ENCODE peak calls at places on chromosomes 7 and 10, in four cellular contexts. T is Panc1, A is Caco-2, I is transverse colon. L is an unnamed sample.
A peak's percentile ranks its signal among the peaks of the same experiment; 100 is the strongest.

GRCh38 chr7:140230862-140231778 is 54.3 kb upstream of the KDM7A start:
- DNase-seq in A (peak; percentile 61), I (peak; percentile 87), T (no peak), L (no peak)

GRCh38 chr10:58266826-58267712 is 625 bp downstream of the IPMK start:
- DNase-seq in T (peak; percentile 17), I (peak; percentile 69), A (peak; percentile 58), L (no peak)

GRCh38 chr10:106967482-106967881 is 197.0 kb downstream of the SORCS1 start:
- DNase-seq in I (no peak), T (no peak), A (no peak), L (no peak)

GRCh38 chr10:25547391-25547790 is 372.6 kb downstream of the GPR158 start:
- DNase-seq in T (no peak), A (no peak), I (no peak), L (no peak)

GRCh38 chr7:121126801-121127534 is 138.5 kb downstream of the CPED1 start:
- DNase-seq in T (peak; percentile 25), A (no peak), I (no peak), L (no peak)

GRCh38 chr7:70047891-70048448 is 449.7 kb downstream of the AUTS2 start:
- DNase-seq in T (no peak), I (no peak), A (no peak), L (no peak)

GRCh38 chr7:127629268-127629854 is 11.4 kb upstream of the PAX4 start:
- DNase-seq in T (no peak), I (peak; percentile 34), A (peak; percentile 74), L (no peak)

GRCh38 chr7:107118109-107118900 is 50.5 kb upstream of the HBP1 start:
- DNase-seq in I (no peak), A (no peak), T (no peak), L (no peak)

GRCh38 chr10:9081988-9082387 is 1027.5 kb downstream of the GATA3 start:
- DNase-seq in I (no peak), T (no peak), A (no peak), L (no peak)

GRCh38 chr7:88789480-88790064 is 6.0 kb downstream of the TEX47 start:
- DNase-seq in A (no peak), T (peak; percentile 17), I (no peak), L (no peak)

GRCh38 chr10:25725917-25726716 is 207.9 kb upstream of the MYO3A start:
- DNase-seq in I (no peak), T (peak; percentile 33), A (peak; percentile 51), L (peak; percentile 9)

GRCh38 chr7:83837683-83838082 is 188.7 kb upstream of the SEMA3E start:
- DNase-seq in A (no peak), I (no peak), T (no peak), L (no peak)

GRCh38 chr10:66983482-66983818 is 57.6 kb downstream of the LRRTM3 start:
- DNase-seq in A (no peak), T (no peak), I (no peak), L (no peak)

GRCh38 chr10:947881-948280 is 16.4 kb upstream of the LARP4B start:
- DNase-seq in A (no peak), T (no peak), I (no peak), L (no peak)

GRCh38 chr7:156819733-156820295 is 73.2 kb downstream of the LMBR1 start:
- DNase-seq in I (no peak), T (no peak), A (no peak), L (no peak)

GRCh38 chr7:156818133-156818532 is 74.8 kb downstream of the LMBR1 start:
- DNase-seq in I (no peak), T (no peak), A (no peak), L (no peak)

GRCh38 chr7:156816943-156817572 is 75.9 kb downstream of the LMBR1 start:
- DNase-seq in A (no peak), T (no peak), I (no peak), L (no peak)

GRCh38 chr7:156823441-156823840 is 69.5 kb downstream of the LMBR1 start:
- DNase-seq in A (no peak), I (no peak), T (no peak), L (no peak)

DNA sequence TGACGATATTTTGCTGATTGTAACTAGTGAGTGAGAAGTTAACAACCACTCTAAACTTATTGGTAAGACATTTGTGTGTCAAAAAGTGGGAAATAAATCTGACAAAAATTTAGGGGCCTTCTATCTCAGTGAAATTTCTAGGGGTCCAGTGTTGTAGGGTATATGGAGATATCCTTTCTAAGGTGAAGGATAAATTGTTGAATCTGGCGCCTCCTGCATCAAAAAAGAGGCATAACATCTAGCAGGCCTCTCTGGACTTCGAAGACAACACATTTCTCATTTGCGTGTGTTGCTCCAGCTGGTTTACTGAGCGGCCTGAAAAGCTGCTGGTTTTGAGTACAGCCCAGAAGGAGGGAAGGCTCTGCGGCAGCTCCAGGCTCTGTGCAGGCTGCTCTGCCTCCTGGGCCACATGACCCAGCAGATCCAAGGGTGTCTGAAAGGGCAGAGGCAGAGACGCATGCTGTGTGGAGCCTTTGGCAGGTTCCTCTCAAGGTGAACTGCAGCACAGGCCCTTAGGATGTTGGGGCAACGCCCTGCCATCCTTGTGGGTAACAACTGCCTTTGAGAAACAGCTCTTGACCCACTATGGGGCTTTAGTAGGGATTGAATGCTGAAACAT is 72.4 kb downstream of the LMBR1 start:
- DNase-seq in I (no peak), T (no peak), A (no peak), L (no peak)
- TF ChIP-seq CTCF in I (no peak), T (peak; percentile 55), A (peak; percentile 17), L (peak; percentile 30)

DNA sequence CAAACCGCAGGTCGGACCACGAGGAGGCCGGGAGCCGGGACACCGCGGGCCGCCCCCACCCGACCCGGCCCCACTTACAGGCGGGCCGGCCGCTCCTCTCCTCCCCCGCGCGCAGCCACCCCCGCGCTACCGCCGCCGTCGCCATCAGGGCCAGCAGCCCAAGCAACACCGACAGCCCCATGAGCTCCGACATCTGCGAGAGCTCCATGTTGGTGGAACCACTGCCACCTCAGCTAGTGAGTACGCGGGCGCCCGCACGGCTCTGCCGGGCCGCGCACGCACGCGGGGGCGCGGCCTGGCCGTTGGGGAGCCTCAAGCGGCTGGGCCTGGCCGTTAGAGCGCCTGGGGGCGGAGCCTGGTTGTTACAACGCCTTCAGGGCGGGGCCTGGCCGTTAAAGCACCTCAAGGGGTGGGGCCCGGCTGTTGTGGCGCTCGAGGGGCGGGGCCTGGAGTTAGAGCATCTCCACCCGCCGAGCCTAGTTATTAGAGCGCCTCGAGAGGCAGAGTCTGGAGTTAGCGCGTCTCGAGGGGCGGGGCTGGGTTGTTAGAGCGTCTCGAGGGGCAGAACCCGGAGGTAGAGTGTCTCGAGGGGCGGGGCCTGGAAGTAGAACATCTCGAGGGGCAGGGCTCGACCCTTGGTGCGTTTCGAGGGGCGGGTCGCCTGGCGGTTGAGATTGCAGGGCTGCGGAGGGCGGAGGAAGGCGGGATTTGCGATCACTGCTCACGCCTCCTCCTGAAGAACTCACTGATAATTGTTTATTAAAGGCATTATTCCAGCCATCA is at the start of gene TBL2:
- DNase-seq in A (peak; percentile 99), T (peak; percentile 94), I (peak; percentile 100), L (peak; percentile 87)
- TF ChIP-seq CTCF in A (no peak), T (no peak), I (no peak), L (no peak)

DNA sequence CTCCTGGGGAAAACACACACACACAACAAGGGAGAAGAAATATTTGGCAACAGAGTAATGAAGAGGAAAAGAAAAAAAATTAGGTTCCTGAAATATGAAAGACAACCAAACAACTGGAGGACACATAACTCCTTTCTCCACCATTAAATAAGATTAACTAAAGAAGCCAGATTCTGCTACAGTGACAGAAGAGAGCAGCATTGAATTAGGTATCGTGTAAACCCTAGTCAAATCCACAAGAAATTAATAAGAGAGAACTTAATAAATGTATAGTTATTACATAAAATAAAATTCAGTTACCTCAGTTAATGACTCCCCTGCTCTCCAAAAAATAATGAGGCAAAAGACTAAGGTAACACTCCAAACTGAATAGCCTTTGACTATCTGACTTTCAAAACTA is 306.7 kb downstream of the CRPPA start:
- DNase-seq in I (no peak), A (no peak), T (peak; percentile 17), L (peak; percentile 27)
- TF ChIP-seq CTCF in I (peak; percentile 13), A (peak; percentile 33), T (peak; percentile 48), L (peak; percentile 19)

DNA sequence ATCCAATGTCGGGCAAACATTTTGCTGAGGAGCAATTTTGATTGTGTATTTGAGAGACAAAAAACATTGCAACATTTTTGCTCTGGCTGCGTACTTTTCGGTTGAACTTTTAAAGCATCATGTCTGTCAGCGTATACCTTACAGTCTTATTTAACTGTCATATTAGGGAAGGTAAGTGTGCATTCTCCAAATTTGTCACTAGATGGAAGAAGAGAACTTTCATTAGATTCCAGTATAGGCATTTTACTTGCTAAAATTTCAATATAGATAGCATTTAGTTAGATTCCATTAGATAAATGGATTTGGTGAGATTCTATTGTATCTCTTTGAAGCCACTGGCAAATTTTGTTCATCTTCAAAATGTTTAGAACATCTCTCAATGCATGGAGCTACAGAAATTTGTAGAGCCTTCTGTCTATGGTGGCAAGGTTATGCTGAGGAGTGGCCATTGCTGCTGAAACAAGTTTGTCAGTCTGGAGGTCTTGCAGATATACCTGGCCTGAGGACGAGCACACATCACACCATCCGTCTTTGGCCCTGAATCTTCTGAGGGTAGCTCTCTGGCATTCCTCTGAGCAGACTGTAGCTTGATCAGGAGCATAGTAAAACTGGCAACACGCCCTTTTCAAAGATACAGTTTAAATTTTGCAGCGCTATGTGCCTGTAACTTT is 437.5 kb upstream of the MBL2 start:
- DNase-seq in A (no peak), I (no peak), T (no peak), L (no peak)
- TF ChIP-seq CTCF in A (peak; percentile 77), I (peak; percentile 17), T (peak; percentile 56), L (no peak)

DNA sequence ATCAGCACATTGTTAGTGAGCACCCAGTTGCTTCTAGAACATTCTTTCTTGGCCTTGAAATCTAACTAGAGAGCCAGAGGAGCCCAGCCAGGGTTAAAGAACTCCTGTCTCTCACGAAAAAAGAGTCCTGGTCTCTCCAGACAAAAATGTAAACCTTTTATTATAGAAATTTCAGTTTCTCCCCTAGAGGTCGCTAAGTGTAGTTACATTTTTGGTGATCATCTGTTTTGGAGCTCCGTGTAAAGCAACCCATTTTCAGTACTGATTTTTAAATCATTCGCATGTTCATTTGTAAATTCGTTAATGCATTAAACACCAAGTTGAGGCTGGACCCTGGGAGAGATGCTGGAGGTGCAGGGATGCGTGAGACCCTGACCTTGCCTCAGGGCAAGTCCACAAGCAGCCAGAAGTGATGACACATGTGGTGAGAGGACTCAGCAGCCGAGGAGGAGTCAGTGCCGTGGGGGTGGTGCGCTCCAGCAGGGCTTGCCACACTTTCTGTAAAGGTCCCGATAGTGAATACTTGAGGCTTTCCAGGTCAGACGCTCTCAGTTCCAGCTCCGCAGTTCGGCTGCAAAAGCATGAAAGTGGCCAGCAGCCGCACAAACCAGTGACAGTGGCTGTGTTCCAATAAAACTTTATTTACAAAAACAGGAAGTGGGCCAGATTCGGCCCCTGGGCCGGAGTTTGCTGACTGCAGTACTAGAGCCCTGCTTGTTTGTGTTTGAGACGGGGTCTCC is 578.6 kb upstream of the FOXK1 start:
- DNase-seq in T (no peak), A (no peak), I (no peak), L (no peak)
- TF ChIP-seq CTCF in T (no peak), A (no peak), I (peak; percentile 17), L (no peak)

L was measured in HFF-Myc.